ENCODE peak calls at places on chromosomes 12 and 14, in eight cellular contexts. S is endothelial cell of umbilical vein, O is ovary, X is uterus, Q is testis, G is heart left ventricle, D is A549, K is lower leg skin. F is an unnamed sample.

GRCh38 chr14:100629696-100630095 is 42.5 kb upstream of the BEGAIN start:
- DNase-seq in S (no peak), O (no peak), X (no peak), Q (no peak), G (no peak), D (no peak), K (no peak), F (no peak)

GRCh38 chr12:55470088-55470830 is at the start of gene OR6C70:
- DNase-seq in S (no peak), O (no peak), X (no peak), Q (no peak), G (no peak), D (no peak), K (no peak), F (no peak)

GRCh38 chr14:106442857-106443256 is 916.5 kb downstream of the TMEM121 start:
- DNase-seq in S (no peak), O (no peak), X (no peak), Q (no peak), G (no peak), D (no peak), K (no peak), F (no peak)

GRCh38 chr14:75905505-75905904 is 76.3 kb downstream of the TGFB3 start:
- DNase-seq in S (peak; percentile 52), O (peak; percentile 63), X (peak; percentile 56), Q (peak; percentile 76), G (no peak), D (no peak), K (no peak), F (peak; percentile 53)

GRCh38 chr12:48078901-48079300 is 27.0 kb downstream of the SENP1 start:
- DNase-seq in S (no peak), O (no peak), X (no peak), Q (no peak), G (no peak), D (no peak), K (no peak), F (peak; percentile 64)

GRCh38 chr14:79730911-79731310 is 480.4 kb downstream of the DIO2 start:
- DNase-seq in S (no peak), O (no peak), X (no peak), Q (no peak), G (no peak), D (no peak), K (no peak), F (no peak)

GRCh38 chr12:46124132-46124847 is 133.9 kb upstream of the SCAF11 start:
- DNase-seq in S (no peak), O (no peak), X (no peak), Q (no peak), G (no peak), D (peak; percentile 16), K (no peak), F (peak; percentile 7)

GRCh38 chr12:94575645-94576393 is 74.5 kb downstream of the TMCC3 start:
- DNase-seq in S (no peak), O (no peak), X (no peak), Q (no peak), G (no peak), D (no peak), K (no peak), F (no peak)

GRCh38 chr14:25042362-25043299 is 7.3 kb downstream of the STXBP6 start:
- DNase-seq in S (peak; percentile 8), O (no peak), X (no peak), Q (no peak), G (no peak), D (peak; percentile 64), K (no peak), F (peak; percentile 68)

GRCh38 chr12:26853303-26854027 is 20.5 kb upstream of the ITPR2 start:
- DNase-seq in S (peak; percentile 74), O (peak; percentile 62), X (peak; percentile 52), Q (peak; percentile 81), G (peak; percentile 73), D (peak; percentile 67), K (peak; percentile 91), F (peak; percentile 56)

GRCh38 chr14:48129472-48129871 is 454.1 kb upstream of the MDGA2 start:
- DNase-seq in S (no peak), O (no peak), X (no peak), Q (no peak), G (no peak), D (no peak), K (no peak), F (no peak)

GRCh38 chr14:75657331-75657730 is 3.3 kb downstream of the ERG28 start:
- DNase-seq in S (peak; percentile 50), O (no peak), X (no peak), Q (no peak), G (no peak), D (no peak), K (no peak), F (no peak)

GRCh38 chr14:27012641-27013040 is 414.8 kb upstream of the NOVA1 start:
- DNase-seq in S (no peak), O (no peak), X (no peak), Q (no peak), G (no peak), D (no peak), K (no peak), F (no peak)

GRCh38 chr12:96212456-96213375 is 18.5 kb downstream of the ELK3 start:
- DNase-seq in S (peak; percentile 31), O (no peak), X (no peak), Q (no peak), G (no peak), D (no peak), K (peak; percentile 25), F (no peak)

GRCh38 chr12:129903092-129903945 is 506 bp downstream of the TMEM132D start:
- DNase-seq in S (no peak), O (no peak), X (no peak), Q (no peak), G (no peak), D (no peak), K (no peak), F (no peak)

GRCh38 chr12:80791863-80792262 is 75.2 kb downstream of the MYF5 start:
- DNase-seq in S (no peak), O (no peak), X (no peak), Q (no peak), G (no peak), D (no peak), K (no peak), F (no peak)

GRCh38 chr14:52020315-52020714 is 31.0 kb downstream of the RTRAF start:
- DNase-seq in S (peak; percentile 57), O (no peak), X (no peak), Q (no peak), G (no peak), D (no peak), K (no peak), F (no peak)

GRCh38 chr14:104719343-104719742 is 4.7 kb upstream of the ADSS1 start:
- DNase-seq in S (no peak), O (no peak), X (no peak), Q (no peak), G (no peak), D (no peak), K (no peak), F (no peak)

GRCh38 chr14:60381909-60382308 is 104.0 kb downstream of the C14orf39 start:
- DNase-seq in S (no peak), O (no peak), X (no peak), Q (no peak), G (no peak), D (no peak), K (no peak), F (no peak)

GRCh38 chr14:26709019-26709418 is 111.2 kb upstream of the NOVA1 start:
- DNase-seq in S (peak; percentile 84), O (no peak), X (no peak), Q (no peak), G (no peak), D (no peak), K (no peak), F (no peak)

GRCh38 chr14:34190746-34191145 is 239.9 kb upstream of the EGLN3 start:
- DNase-seq in S (no peak), O (no peak), X (no peak), Q (no peak), G (no peak), D (no peak), K (no peak), F (no peak)

GRCh38 chr12:57965766-57966165 is 24.4 kb downstream of the ATP23 start:
- DNase-seq in S (no peak), O (no peak), X (no peak), Q (no peak), G (no peak), D (peak; percentile 19), K (no peak), F (no peak)
- TF ChIP-seq POLR2A in S (no peak), O (no peak), X (no peak), Q (no peak), G (no peak), D (no peak), K (no peak), F (no peak)

DNA sequence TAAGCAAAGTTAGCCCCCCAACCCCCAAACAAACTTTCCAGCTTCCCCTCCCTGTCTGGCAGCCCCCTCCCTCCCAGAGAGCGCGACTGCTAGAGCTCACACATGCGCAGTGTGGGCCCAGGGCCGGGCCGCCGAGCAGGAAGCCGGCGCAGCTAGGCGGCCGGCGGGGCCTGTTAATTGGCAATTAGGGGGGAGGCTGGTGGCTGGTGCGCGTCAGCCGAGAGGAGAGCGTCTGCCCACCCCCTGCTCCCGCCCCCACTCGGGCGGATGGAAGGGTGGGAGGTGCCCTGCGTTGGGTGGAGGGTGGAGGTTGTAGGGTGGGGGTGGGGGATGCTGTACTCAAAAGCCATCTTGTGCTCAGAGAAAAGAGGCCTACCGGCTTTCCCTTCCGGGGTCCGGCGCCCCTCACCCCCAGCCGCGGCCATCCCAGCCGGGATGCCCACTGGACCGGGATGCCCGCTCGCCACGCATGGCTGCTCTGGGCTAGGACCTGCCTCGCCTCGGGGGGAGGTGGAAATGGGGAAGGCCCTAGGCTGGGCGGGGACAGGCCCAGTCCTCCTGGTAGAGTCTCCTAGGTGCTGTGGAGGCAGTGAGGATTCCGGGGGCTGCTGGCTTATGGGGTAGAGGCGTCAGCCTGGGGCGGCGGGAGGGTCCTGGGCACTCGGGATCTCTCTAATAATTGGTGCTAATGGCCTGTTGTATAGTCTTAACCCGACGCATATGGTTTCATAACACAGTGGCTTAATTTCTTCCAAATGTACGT is 9.2 kb downstream of the HOXC8 start:
- DNase-seq in S (peak; percentile 65), O (peak; percentile 95), X (peak; percentile 93), Q (peak; percentile 93), G (peak; percentile 86), D (peak; percentile 93), K (peak; percentile 98), F (peak; percentile 33)
- TF ChIP-seq POLR2A in S (no peak), O (peak; percentile 72), X (peak; percentile 39), Q (peak; percentile 39), G (no peak), D (peak; percentile 40), K (no peak), F (no peak)

DNA sequence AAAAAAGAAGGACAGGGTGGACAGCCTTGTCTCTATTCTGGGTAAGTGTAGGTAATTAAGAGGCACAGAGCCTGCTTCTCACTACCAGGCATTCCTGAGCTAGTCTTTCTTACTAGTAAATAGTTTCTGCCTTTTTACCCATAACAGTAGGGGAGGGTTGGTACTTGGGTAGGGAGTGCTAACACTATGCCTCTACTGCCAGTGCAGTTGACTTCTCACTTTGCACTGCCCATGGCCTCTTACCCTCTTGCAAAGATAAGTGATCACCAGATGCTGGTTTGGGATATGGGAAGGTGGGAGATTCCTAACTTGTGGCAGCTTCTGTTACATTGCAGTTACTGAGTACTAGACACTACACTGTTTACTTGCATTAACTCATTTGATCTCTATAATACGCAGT is 11.6 kb downstream of the AHSA1 start:
- DNase-seq in S (no peak), O (no peak), X (no peak), Q (no peak), G (no peak), D (no peak), K (peak; percentile 18), F (no peak)
- TF ChIP-seq POLR2A in S (no peak), O (no peak), X (no peak), Q (no peak), G (no peak), D (no peak), K (no peak), F (no peak)

GRCh38 chr14:46887144-46887543 is 235.6 kb upstream of the RPL10L start:
- DNase-seq in S (no peak), O (no peak), X (no peak), Q (no peak), G (no peak), D (no peak), K (no peak), F (no peak)
- TF ChIP-seq POLR2A in S (no peak), O (no peak), X (no peak), Q (no peak), G (no peak), D (no peak), K (no peak), F (no peak)

F was measured in IMR-90.